ENCODE peak calls at places on chromosome 18, in ten cellular contexts. G is OCI-LY7, P is body of pancreas, D is HFF-Myc, L is neural progenitor cell, U is AG09309, N is fibroblast of mammary gland, K is NB4, W is coronary artery, S is AG04450. I is an unnamed sample.

GRCh38 chr18:6521804-6522418 is 107.2 kb upstream of the L3MBTL4 start:
- DNase-seq in L (peak), D (peak), W (no peak), G (peak), U (peak), P (peak), K (peak), N (peak), S (peak), I (no peak)

GRCh38 chr18:64713284-64713683 is 564.4 kb upstream of the LINC00305 start:
- DNase-seq in P (no peak), D (no peak), W (no peak), G (peak), K (peak), N (no peak), S (no peak), L (no peak), U (no peak), I (no peak)

GRCh38 chr18:22060361-22060760 is 109.0 kb upstream of the GATA6 start:
- DNase-seq in S (no peak), U (no peak), P (no peak), G (no peak), L (no peak), W (no peak), N (no peak), K (no peak), D (no peak), I (no peak)

GRCh38 chr18:3608488-3608887 is 158.5 kb downstream of the TGIF1 start:
- DNase-seq in P (no peak), G (no peak), U (no peak), D (no peak), W (no peak), N (no peak), K (no peak), S (no peak), L (no peak), I (no peak)

GRCh38 chr18:44715841-44716240 is 35.2 kb downstream of the SETBP1 start:
- DNase-seq in S (no peak), K (no peak), D (no peak), N (no peak), G (no peak), W (no peak), P (no peak), L (peak), U (no peak), I (no peak)

GRCh38 chr18:39620551-39621168 is 2055.1 kb upstream of the CELF4 start:
- DNase-seq in P (no peak), U (no peak), G (no peak), D (no peak), N (no peak), K (no peak), S (no peak), L (no peak), W (no peak), I (no peak)

GRCh38 chr18:35703043-35703688 is 121.6 kb downstream of the GALNT1 start:
- DNase-seq in S (no peak), U (no peak), K (no peak), G (no peak), W (no peak), N (no peak), P (no peak), L (no peak), D (no peak), I (no peak)

GRCh38 chr18:3815991-3816390 is 366.0 kb downstream of the TGIF1 start:
- DNase-seq in N (no peak), G (no peak), L (no peak), K (no peak), S (no peak), P (no peak), W (no peak), U (no peak), D (no peak), I (no peak)

GRCh38 chr18:3297025-3297984 is 35.4 kb downstream of the MYL12B start:
- DNase-seq in N (peak), G (peak), P (peak), W (peak), U (peak), L (peak), K (peak), D (peak), S (peak), I (no peak)

GRCh38 chr18:6719098-6719913 is 10.2 kb upstream of the ARHGAP28 start:
- DNase-seq in D (no peak), K (no peak), S (no peak), W (no peak), U (no peak), L (no peak), G (no peak), P (no peak), N (no peak), I (no peak)

GRCh38 chr18:71784777-71785176 is 759.4 kb downstream of the CBLN2 start:
- DNase-seq in D (no peak), W (no peak), U (no peak), P (no peak), G (peak), K (peak), L (no peak), N (peak), S (no peak), I (no peak)

GRCh38 chr18:10062941-10063300 is 149.1 kb downstream of the VAPA start:
- DNase-seq in L (no peak), N (no peak), W (no peak), P (no peak), S (no peak), D (no peak), G (no peak), U (no peak), K (no peak), I (no peak)

GRCh38 chr18:35267809-35268208 is 22.2 kb downstream of the ZSCAN30 start:
- DNase-seq in P (peak), U (no peak), D (no peak), W (no peak), G (no peak), N (no peak), K (no peak), L (no peak), S (no peak), I (no peak)

GRCh38 chr18:36942264-36942663 is 113.3 kb downstream of the KIAA1328 start:
- DNase-seq in S (peak), P (no peak), L (peak), N (peak), W (no peak), G (peak), K (peak), U (no peak), D (peak), I (peak)

GRCh38 chr18:31424383-31424988 is 23.1 kb upstream of the DSG3 start:
- DNase-seq in U (no peak), S (no peak), L (peak), W (no peak), K (peak), N (peak), P (no peak), D (no peak), G (peak), I (no peak)

GRCh38 chr18:38750786-38751185 is 1185.2 kb upstream of the CELF4 start:
- DNase-seq in D (no peak), N (no peak), P (no peak), K (no peak), U (no peak), W (no peak), L (no peak), S (no peak), G (no peak), I (no peak)

GRCh38 chr18:3689091-3689490 is 239.1 kb downstream of the TGIF1 start:
- DNase-seq in U (peak), P (no peak), G (no peak), S (no peak), D (peak), K (no peak), N (no peak), L (no peak), W (no peak), I (no peak)

GRCh38 chr18:42950732-42951131 is 164.8 kb downstream of the RIT2 start:
- DNase-seq in P (no peak), S (no peak), G (no peak), W (no peak), L (no peak), U (no peak), N (no peak), D (no peak), K (no peak), I (no peak)

GRCh38 chr18:21243041-21243431 is 1.0 kb downstream of the GREB1L start:
- DNase-seq in N (peak), S (no peak), K (no peak), U (no peak), W (no peak), P (no peak), D (no peak), L (peak), G (no peak), I (no peak)

GRCh38 chr18:25630682-25631081 is 278.7 kb upstream of the ZNF521 start:
- DNase-seq in P (no peak), G (no peak), W (no peak), N (peak), U (no peak), S (no peak), L (no peak), K (no peak), D (peak), I (no peak)

GRCh38 chr18:25350561-25351201 is 1.3 kb downstream of the ZNF521 start:
- DNase-seq in G (peak), D (no peak), L (peak), N (peak), P (no peak), U (no peak), K (no peak), W (no peak), S (peak), I (no peak)

GRCh38 chr18:72375628-72376027 is 168.5 kb downstream of the CBLN2 start:
- DNase-seq in N (peak), G (no peak), W (no peak), L (no peak), K (no peak), P (no peak), U (peak), S (peak), D (no peak), I (no peak)

GRCh38 chr18:55477537-55478300 is 110.3 kb downstream of the TCF4 start:
- DNase-seq in W (no peak), U (no peak), L (no peak), D (no peak), N (peak), P (peak), S (no peak), K (peak), G (peak), I (no peak)

GRCh38 chr18:44309185-44309584 is 371.5 kb upstream of the SETBP1 start:
- DNase-seq in L (no peak), G (no peak), D (no peak), K (no peak), S (no peak), N (peak), W (no peak), P (no peak), U (peak), I (peak)

GRCh38 chr18:63267990-63268721 is 51.4 kb downstream of the BCL2 start:
- DNase-seq in D (no peak), U (no peak), K (no peak), N (peak), P (no peak), S (no peak), W (no peak), G (no peak), L (peak), I (no peak)

GRCh38 chr18:3710712-3711269 is 260.8 kb downstream of the TGIF1 start:
- DNase-seq in U (no peak), S (no peak), P (peak), G (peak), N (no peak), W (no peak), D (no peak), L (no peak), K (peak), I (no peak)

GRCh38 chr18:9750606-9751304 is 42.7 kb downstream of the RAB31 start:
- DNase-seq in G (no peak), K (peak), L (no peak), U (no peak), P (no peak), S (no peak), W (peak), D (no peak), N (no peak), I (no peak)

GRCh38 chr18:3547891-3548615 is 98.1 kb downstream of the TGIF1 start:
- DNase-seq in N (no peak), W (no peak), L (no peak), G (no peak), U (no peak), S (no peak), D (no peak), P (no peak), K (no peak), I (no peak)

GRCh38 chr18:49619792-49620191 is 57.9 kb downstream of the LIPG start:
- DNase-seq in U (no peak), P (no peak), D (no peak), K (no peak), W (no peak), N (no peak), G (no peak), S (no peak), L (no peak), I (no peak)

GRCh38 chr18:36889742-36890141 is 60.8 kb downstream of the KIAA1328 start:
- DNase-seq in N (no peak), U (no peak), D (no peak), W (no peak), G (no peak), P (no peak), L (no peak), K (no peak), S (no peak), I (no peak)

GRCh38 chr18:58847383-58848071 is 17.1 kb upstream of the ZNF532 start:
- DNase-seq in G (no peak), P (peak), L (peak), W (no peak), S (no peak), K (no peak), N (no peak), D (no peak), U (no peak), I (no peak)

GRCh38 chr18:45774065-45774521 is 50.1 kb downstream of the SLC14A1 start:
- DNase-seq in K (peak), S (no peak), N (peak), P (no peak), U (no peak), L (no peak), D (no peak), W (no peak), G (no peak), I (peak)

GRCh38 chr18:1564793-1565192 is 660.1 kb downstream of the ADCYAP1 start:
- DNase-seq in K (no peak), D (no peak), N (no peak), W (no peak), G (no peak), S (no peak), L (no peak), P (no peak), U (no peak), I (no peak)

DNA sequence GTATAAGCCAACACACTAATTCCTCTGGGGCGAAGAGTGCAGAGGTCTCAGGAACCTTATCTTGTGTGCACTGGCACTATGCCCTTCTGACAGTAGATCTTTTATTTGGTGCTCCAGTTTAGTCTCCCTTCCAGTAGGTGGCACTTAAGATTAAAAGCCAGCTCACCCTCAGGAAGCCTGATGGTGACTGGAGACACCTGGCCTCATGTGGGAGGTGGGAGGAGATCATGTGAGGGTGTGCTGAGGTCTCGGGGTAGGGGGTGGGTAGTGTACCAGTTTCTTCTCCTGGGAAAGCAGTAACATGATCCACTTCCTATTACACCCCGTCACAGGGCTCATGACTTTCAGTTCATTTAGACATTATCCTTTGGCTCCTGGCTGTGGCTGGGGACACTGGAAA is 654.9 kb downstream of the ADCYAP1 start:
- DNase-seq in D (no peak), L (no peak), G (no peak), P (no peak), N (no peak), U (no peak), K (peak), S (no peak), W (no peak), I (no peak)
- TF ChIP-seq CTCF in D (no peak), L (peak), G (no peak), P (no peak), N (no peak), U (no peak), K (no peak), S (no peak), W (no peak), I (no peak)

GRCh38 chr18:79940126-79940813 is 11.2 kb downstream of the SLC66A2 start:
- DNase-seq in W (peak), S (no peak), L (no peak), U (no peak), P (no peak), N (no peak), G (no peak), K (no peak), D (no peak), I (no peak)
- H3K4me3 ChIP-seq in W (no peak), S (no peak), L (no peak), U (no peak), P (no peak), N (no peak), G (no peak), K (no peak), D (no peak), I (no peak)

DNA sequence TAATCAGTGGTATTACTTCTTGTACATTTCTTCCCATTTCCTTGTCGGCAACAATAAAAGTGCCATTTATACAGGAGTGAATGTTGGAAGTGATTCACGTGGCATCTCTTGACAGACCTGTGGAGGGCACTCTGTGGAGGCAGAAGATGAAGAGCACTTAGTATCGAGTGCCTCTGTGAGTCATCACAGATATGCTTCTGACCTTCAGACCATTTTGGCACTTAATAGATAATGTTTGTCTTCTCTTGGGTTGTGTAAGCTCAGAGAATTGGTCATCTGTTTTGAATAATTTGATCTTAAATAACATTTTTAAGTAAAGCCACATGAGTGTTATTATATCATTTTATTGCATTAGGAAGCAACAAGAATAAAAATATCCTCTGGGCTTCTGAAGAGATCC is 305.5 kb downstream of the PTPRM start:
- DNase-seq in U (no peak), N (peak), P (no peak), S (no peak), L (no peak), D (peak), G (no peak), W (no peak), K (no peak), I (no peak)
- TF ChIP-seq CTCF in U (peak), N (peak), P (no peak), S (peak), L (no peak), D (peak), G (no peak), W (no peak), K (no peak), I (peak)

GRCh38 chr18:51157215-51157614 is 40.3 kb downstream of the MEX3C start:
- DNase-seq in U (no peak), P (no peak), N (no peak), L (no peak), G (no peak), D (no peak), W (no peak), S (no peak), K (peak), I (no peak)

GRCh38 chr18:51151185-51151567 is 46.3 kb downstream of the MEX3C start:
- DNase-seq in G (no peak), P (no peak), K (no peak), D (no peak), W (no peak), N (no peak), L (no peak), S (no peak), U (no peak), I (no peak)

GRCh38 chr18:51154664-51155063 is 42.8 kb downstream of the MEX3C start:
- DNase-seq in U (no peak), L (no peak), P (no peak), K (peak), N (no peak), D (no peak), S (no peak), G (no peak), W (no peak), I (no peak)

GRCh38 chr18:51151568-51152511 is 45.6 kb downstream of the MEX3C start:
- DNase-seq in U (no peak), K (peak), L (no peak), S (no peak), N (no peak), P (no peak), G (peak), D (no peak), W (no peak), I (no peak)

DNA sequence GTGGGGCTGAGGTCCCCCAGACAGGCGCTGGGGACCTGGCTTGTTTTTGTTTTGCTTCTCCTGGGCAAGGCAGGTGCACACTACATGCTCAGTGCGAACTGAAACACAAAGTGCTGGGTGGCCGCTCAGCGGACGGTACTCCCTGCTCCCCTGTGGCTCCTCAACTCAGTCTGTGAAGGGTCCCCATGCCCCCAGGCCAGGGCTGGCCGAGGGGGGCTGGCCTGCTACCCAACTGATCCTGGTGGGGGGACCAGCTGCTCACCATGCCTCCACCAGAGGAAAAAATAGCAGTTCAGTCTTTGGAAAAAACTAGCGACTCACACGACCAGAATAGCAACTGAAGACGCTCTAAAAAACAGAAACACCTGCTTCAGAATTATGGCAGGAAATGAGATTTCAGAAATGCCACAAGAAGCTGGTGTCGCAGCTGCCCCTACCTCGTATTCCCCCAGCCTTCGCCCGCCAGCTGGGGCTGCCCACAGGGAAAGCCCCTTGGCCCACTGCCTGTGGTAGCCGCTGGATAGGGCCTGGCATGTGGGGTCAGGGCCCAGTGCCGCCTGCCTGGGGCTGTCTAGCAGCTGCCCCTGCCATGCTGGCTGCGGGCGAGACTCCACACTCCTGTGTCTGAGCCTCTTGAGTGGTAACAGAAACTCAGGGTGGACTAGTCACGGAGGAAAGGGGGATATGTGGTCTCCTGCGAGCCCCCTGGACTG is 43.7 kb downstream of the MEX3C start:
- DNase-seq in P (no peak), U (no peak), D (no peak), G (peak), S (no peak), L (no peak), W (no peak), K (peak), N (no peak), I (no peak)
- H3K4me3 ChIP-seq in P (no peak), U (no peak), D (no peak), G (peak), S (no peak), L (no peak), W (no peak), K (peak), N (no peak), I (no peak)

GRCh38 chr18:24112464-24112863 is 26.4 kb upstream of the CABYR start:
- DNase-seq in L (no peak), K (no peak), N (no peak), P (no peak), G (no peak), S (no peak), D (no peak), W (no peak), U (no peak), I (no peak)

GRCh38 chr18:24108621-24109020 is 30.2 kb upstream of the CABYR start:
- DNase-seq in S (no peak), D (no peak), W (no peak), P (no peak), K (no peak), G (no peak), N (no peak), L (no peak), U (no peak), I (no peak)

GRCh38 chr18:24114924-24115549 is 23.8 kb upstream of the CABYR start:
- DNase-seq in S (no peak), D (no peak), G (no peak), U (no peak), L (no peak), N (no peak), W (no peak), K (no peak), P (no peak), I (no peak)

GRCh38 chr18:24112874-24113615 is 25.8 kb upstream of the CABYR start:
- DNase-seq in W (no peak), G (no peak), K (no peak), P (peak), L (no peak), N (peak), U (no peak), S (no peak), D (no peak), I (no peak)

DNA sequence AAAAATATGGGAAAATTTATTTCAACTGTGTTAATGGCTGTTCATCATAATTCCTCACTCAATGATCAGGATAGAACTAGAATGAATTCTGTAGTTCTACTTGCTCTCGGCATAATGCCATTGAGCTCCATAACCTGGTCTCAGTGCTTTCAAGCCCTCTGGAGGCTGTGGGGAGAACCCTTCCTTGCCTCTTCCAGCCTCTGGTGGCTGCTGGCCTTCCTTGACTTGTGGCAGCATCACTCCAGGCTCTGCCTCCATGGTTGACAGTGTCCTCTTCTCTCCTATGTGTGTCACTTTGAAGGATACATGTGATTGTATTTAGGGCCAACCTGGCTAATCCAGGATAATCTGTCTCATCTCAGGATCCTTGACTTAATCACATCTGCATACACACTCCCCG is 26.9 kb upstream of the CABYR start:
- DNase-seq in K (no peak), L (no peak), D (no peak), U (no peak), G (no peak), N (no peak), W (no peak), S (no peak), P (no peak), I (no peak)
- TF ChIP-seq CTCF in K (no peak), L (no peak), D (peak), U (no peak), G (no peak), N (no peak), W (no peak), S (no peak), P (no peak), I (no peak)

I was measured in AG04449.